ENCODE peak calls at places on chromosomes 1 and 21, in five cellular contexts. U, F, Q, M and R are unnamed samples. For H3K27me3, the result is how much of the 10 kb centered on the place peaks cover.

GRCh38 chr1:47378147-47378546 is 37.9 kb upstream of the FOXE3 start:
- DNase-seq in U (no peak), F (no peak), Q (no peak), M (no peak), R (no peak)

GRCh38 chr1:85225624-85226380 is 25.0 kb upstream of the SYDE2 start:
- DNase-seq in U (no peak), F (no peak), Q (no peak), M (no peak), R (no peak)

GRCh38 chr1:19011832-19012231 is 55.4 kb upstream of the IFFO2 start:
- DNase-seq in U (no peak), F (no peak), Q (no peak), M (no peak), R (peak)

GRCh38 chr1:172470149-172470548 is 26.3 kb upstream of the PIGC start:
- DNase-seq in U (no peak), F (no peak), Q (no peak), M (no peak), R (no peak)

GRCh38 chr1:27011058-27011764 is 1.4 kb downstream of the TENT5B start:
- DNase-seq in U (peak), F (peak), Q (peak), M (peak), R (peak)

GRCh38 chr1:221392453-221392852 is 349.4 kb downstream of the DUSP10 start:
- DNase-seq in U (no peak), F (peak), Q (no peak), M (peak), R (no peak)

GRCh38 chr1:2481885-2482284 is 5.8 kb downstream of the PLCH2 start:
- DNase-seq in U (no peak), F (no peak), Q (no peak), M (no peak), R (no peak)

GRCh38 chr1:83818916-83819315 is 180.0 kb downstream of the TTLL7 start:
- DNase-seq in U (no peak), F (peak), Q (no peak), M (no peak), R (no peak)

GRCh38 chr1:64967381-64967780 is 1.0 kb upstream of the JAK1 start:
- DNase-seq in U (no peak), F (peak), Q (no peak), M (no peak), R (no peak)

GRCh38 chr1:20279507-20279906 is 11.2 kb upstream of the VWA5B1 start:
- DNase-seq in U (no peak), F (peak), Q (no peak), M (no peak), R (no peak)

GRCh38 chr1:17595602-17595925 is 56.1 kb downstream of the ARHGEF10L start:
- DNase-seq in U (no peak), F (no peak), Q (no peak), M (no peak), R (no peak)

GRCh38 chr1:17596186-17596585 is 56.7 kb downstream of the ARHGEF10L start:
- DNase-seq in U (no peak), F (peak), Q (no peak), M (no peak), R (no peak)

GRCh38 chr1:17594690-17595601 is 55.4 kb downstream of the ARHGEF10L start:
- DNase-seq in U (no peak), F (no peak), Q (no peak), M (no peak), R (no peak)

GRCh38 chr1:17591814-17592430 is 52.4 kb downstream of the ARHGEF10L start:
- DNase-seq in U (no peak), F (no peak), Q (no peak), M (no peak), R (no peak)

DNA sequence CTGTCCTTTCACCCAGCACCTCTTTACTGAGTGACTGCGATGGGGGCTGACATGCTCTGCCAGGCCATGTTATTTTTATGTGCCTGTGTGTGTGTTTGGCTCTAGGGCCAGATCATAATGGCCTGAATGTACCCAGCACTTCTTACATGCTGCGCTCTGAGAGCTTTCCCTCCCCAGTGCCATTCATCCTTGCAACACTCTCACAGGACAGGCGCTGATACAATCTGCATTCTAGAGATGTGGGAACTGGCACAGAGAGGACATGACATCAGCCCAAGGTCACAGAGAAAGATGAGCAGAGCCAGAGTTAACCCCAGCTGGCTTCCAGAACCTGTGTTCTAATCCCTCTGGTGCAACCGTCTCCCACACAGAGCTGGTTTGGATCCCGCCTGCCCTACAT is 54.5 kb downstream of the ARHGEF10L start:
- DNase-seq in U (no peak), F (no peak), Q (no peak), M (no peak), R (no peak)
- H3K27me3 ChIP-seq in U (half or more), F (under half), Q (under half), M (under half), R (under half)

DNA sequence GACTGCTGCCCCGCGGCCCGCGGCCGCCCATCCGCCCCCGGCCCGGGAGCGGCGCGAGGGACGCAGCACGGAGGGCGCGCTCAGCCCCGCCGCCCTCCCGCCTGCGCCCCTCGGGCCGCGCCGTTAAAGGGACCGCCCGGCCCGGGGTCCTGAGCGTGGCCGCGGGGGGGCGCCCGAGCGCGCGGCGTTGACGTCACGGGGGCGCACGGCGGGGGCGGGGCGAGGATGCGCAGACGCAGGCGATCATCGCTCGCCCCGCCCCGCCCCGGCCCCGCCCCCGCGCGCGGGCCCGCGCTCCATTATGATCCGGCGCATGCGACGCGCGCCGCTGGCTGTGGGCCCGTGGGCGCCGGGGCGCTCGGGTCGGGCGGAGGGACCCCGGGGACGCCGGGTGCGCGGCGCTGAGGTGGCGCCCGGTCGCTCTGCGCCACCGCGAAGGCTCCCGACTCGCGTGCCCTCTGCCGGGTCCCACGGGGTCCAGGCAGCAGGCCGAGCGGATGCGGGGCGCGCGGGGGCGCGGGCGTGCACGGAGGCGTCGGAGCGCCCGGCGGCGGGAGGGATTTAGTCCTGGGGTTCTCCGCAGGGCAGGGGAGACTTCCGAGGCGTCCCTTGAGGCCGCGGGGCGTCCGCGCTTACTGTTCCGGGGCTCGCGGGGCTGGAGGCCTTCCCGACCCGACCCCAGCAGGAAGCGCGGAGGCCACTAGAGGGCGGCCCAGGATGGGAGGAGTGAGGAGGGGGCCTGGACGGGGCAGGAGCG is at the start of gene DVL1:
- DNase-seq in U (peak), F (peak), Q (peak), M (peak), R (no peak)
- TF ChIP-seq POLR2A in U (no peak), F (no peak), Q (peak), M (no peak), R (no peak)

DNA sequence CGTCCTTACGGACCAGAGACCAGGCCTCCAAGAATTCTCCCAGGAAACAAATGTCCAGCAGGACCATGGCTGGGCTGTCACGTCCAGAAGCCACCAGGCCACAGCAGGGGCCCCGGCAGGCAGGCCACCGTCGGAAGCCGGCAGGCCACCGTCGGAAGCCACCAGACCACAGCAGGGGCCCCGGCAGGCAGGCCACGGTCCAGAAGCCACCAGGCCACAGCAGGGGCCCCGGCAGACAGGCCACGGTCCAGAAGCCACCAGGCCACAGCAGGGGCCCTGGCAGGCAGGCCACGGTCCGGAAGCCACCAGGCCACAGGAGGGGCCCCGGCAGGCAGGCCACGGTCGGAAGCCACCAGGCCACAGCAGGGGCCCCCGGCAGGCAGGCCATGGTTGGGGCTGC is 67.0 kb upstream of the PDE9A start:
- DNase-seq in U (no peak), F (no peak), Q (no peak), M (peak), R (no peak)
- TF ChIP-seq POLR2AphosphoS5 in U (no peak), F (no peak), Q (no peak), M (no peak), R (no peak)

DNA sequence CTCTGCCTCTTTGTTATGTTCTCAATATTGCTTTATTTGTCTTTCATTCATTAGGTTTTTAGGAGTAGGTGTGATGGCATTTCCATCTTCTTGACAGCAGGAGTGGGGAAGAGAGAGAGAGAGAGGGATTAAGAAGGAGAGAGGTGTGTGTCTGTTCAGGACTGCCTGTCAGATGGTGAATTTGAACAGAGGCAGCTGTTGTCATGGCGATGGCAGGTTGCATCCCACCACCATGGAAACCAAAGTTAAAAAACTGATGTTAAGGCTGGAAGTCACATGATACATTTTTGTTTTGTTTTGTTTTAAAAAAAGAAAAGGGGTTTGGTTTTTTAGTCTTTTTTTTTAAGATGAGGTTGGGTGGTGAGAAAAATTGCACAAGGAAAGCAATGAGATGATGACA is 18.3 kb downstream of the CACNA1E start:
- DNase-seq in U (no peak), F (no peak), Q (no peak), M (no peak), R (no peak)
- H3K27me3 ChIP-seq in U (under half), F (under half), Q (under half), M (under half), R (under half)

DNA sequence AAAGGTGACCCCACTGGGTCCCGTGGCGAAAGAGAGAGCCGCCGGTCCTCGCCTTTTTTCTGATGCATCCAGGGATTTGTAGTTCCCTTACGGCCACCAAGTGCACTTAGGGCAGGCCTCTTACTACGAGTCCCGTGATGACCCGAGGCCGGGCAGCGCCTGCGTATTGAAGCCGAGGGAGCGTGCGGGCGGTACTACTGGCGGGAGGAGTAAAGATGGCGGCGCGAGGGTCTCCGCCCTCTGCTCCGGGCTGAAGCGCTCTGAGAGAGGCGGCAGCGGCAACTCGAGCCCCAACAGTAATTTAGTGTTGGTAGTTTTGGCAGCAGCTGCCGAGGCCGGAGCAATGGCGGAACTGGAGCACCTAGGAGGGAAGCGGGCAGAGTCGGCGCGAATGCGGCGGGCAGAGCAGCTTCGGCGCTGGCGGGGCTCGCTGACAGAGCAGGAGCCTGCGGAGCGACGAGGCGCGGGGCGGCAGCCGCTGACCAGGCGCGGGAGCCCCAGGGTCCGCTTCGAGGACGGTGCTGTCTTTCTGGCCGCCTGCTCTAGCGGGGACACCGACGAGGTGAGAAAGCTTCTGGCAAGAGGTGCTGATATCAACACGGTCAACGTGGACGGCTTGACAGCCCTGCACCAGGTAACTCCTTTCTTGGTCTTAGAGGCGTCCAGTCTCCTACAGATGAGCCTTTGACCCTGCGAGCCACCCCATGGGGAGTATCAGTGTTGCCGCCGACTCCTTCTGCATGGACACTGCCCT is at the start of gene PPP1R12B:
- DNase-seq in U (peak), F (peak), Q (peak), M (peak), R (peak)
- TF ChIP-seq POLR2A in U (peak), F (peak), Q (peak), M (peak), R (no peak)